ENCODE peak calls at places on chromosomes 1 and 21, in ten cellular contexts. X, T, W, F, D, G, U, L, R and M are unnamed samples.

GRCh38 chr1:193013005-193013404 is 46.2 kb downstream of the UCHL5 start:
- DNase-seq in X (no peak), T (peak), W (no peak), F (no peak), D (no peak), G (no peak), U (no peak), L (no peak), R (no peak), M (no peak)

GRCh38 chr1:170978371-170978900 is 43.1 kb downstream of the MROH9 start:
- DNase-seq in X (no peak), T (no peak), W (no peak), F (no peak), D (no peak), G (no peak), U (no peak), L (no peak), R (no peak), M (no peak)

GRCh38 chr1:186374313-186375151 is 521 bp downstream of the TPR start:
- DNase-seq in X (peak), T (peak), W (peak), F (peak), D (peak), G (peak), U (peak), L (no peak), R (no peak), M (peak)

GRCh38 chr21:18743523-18743922 is 339.9 kb upstream of the TMPRSS15 start:
- DNase-seq in X (no peak), T (no peak), W (no peak), F (no peak), D (no peak), G (no peak), U (no peak), L (no peak), R (no peak), M (no peak)

GRCh38 chr1:225897595-225898514 is 8.9 kb upstream of the LEFTY1 start:
- DNase-seq in X (peak), T (no peak), W (no peak), F (no peak), D (no peak), G (no peak), U (no peak), L (no peak), R (no peak), M (no peak)

GRCh38 chr1:111565079-111565478 is 54.5 kb upstream of the RAP1A start:
- DNase-seq in X (no peak), T (peak), W (no peak), F (peak), D (no peak), G (no peak), U (no peak), L (no peak), R (no peak), M (no peak)

GRCh38 chr1:50841791-50842387 is 118.2 kb downstream of the FAF1 start:
- DNase-seq in X (no peak), T (peak), W (no peak), F (no peak), D (no peak), G (no peak), U (no peak), L (no peak), R (no peak), M (no peak)

GRCh38 chr1:19313636-19313959 is 1.5 kb downstream of the SLC66A1 start:
- DNase-seq in X (peak), T (no peak), W (no peak), F (no peak), D (no peak), G (no peak), U (no peak), L (no peak), R (no peak), M (no peak)

GRCh38 chr1:32981003-32981909 is 16.6 kb upstream of the RNF19B start:
- DNase-seq in X (peak), T (peak), W (no peak), F (peak), D (peak), G (peak), U (no peak), L (no peak), R (no peak), M (no peak)

GRCh38 chr1:82491301-82491986 is 690.7 kb downstream of the ADGRL2 start:
- DNase-seq in X (no peak), T (peak), W (no peak), F (no peak), D (no peak), G (no peak), U (peak), L (no peak), R (no peak), M (no peak)

GRCh38 chr21:34688145-34688544 is 19.4 kb downstream of the CLIC6 start:
- DNase-seq in X (no peak), T (peak), W (no peak), F (no peak), D (no peak), G (no peak), U (no peak), L (no peak), R (no peak), M (no peak)